ENCODE peak calls at places on chromosomes 2 and 18, in four cellular contexts. V is GM12865, D is SJCRH30, M is GM23248. T is an unnamed sample.

GRCh38 chr2:42978175-42978886 is 185.9 kb upstream of the HAAO start:
- DNase-seq in V (no peak), D (no peak), M (no peak), T (no peak)

GRCh38 chr2:233481368-233482142 is 85.0 kb downstream of the USP40 start:
- DNase-seq in V (no peak), D (no peak), M (no peak), T (no peak)

GRCh38 chr2:239167011-239167673 is 233.7 kb downstream of the HDAC4 start:
- DNase-seq in V (no peak), D (no peak), M (no peak), T (no peak)

GRCh38 chr2:50754514-50754913 is 277.4 kb downstream of the NRXN1 start:
- DNase-seq in V (no peak), D (no peak), M (no peak), T (no peak)

GRCh38 chr2:86201951-86202692 is 2.9 kb downstream of the MRPL35 start:
- DNase-seq in V (no peak), D (no peak), M (peak), T (peak)

GRCh38 chr18:74397572-74397971 is 59.5 kb downstream of the DIPK1C start:
- DNase-seq in V (no peak), D (no peak), M (no peak), T (no peak)

GRCh38 chr2:53513167-53513666 is 254.4 kb upstream of the CHAC2 start:
- DNase-seq in V (no peak), D (no peak), M (no peak), T (no peak)

GRCh38 chr2:85245891-85246290 is 81.9 kb downstream of the TGOLN2 start:
- DNase-seq in V (no peak), D (no peak), M (peak), T (no peak)

GRCh38 chr18:24181806-24182205 is 42.9 kb downstream of the CABYR start:
- DNase-seq in V (no peak), D (no peak), M (peak), T (peak)

GRCh38 chr2:579961-580360 is 97.2 kb downstream of the TMEM18 start:
- DNase-seq in V (no peak), D (no peak), M (no peak), T (no peak)

GRCh38 chr2:216996279-216996845 is 136.5 kb upstream of the TNP1 start:
- DNase-seq in V (no peak), D (no peak), M (no peak), T (peak)

GRCh38 chr2:124323321-124323720 is 298.2 kb downstream of the CNTNAP5 start:
- DNase-seq in V (no peak), D (no peak), M (peak), T (peak)

GRCh38 chr2:8743261-8743660 is 61.4 kb downstream of the ID2 start:
- DNase-seq in V (no peak), D (no peak), M (peak), T (no peak)

GRCh38 chr18:77001041-77001440 is 131.5 kb downstream of the MBP start:
- DNase-seq in V (no peak), D (no peak), M (no peak), T (no peak)

GRCh38 chr2:138502253-138503086 is 900 bp downstream of the SPOPL start:
- DNase-seq in V (peak), D (no peak), M (peak), T (peak)

GRCh38 chr2:171409436-171409971 is 24.3 kb downstream of the METTL8 start:
- DNase-seq in V (no peak), D (peak), M (no peak), T (peak)
- H3K4me3 ChIP-seq in V (no peak), D (peak), M (no peak), T (peak)

GRCh38 chr2:17971531-17971930 is 93.1 kb downstream of the KCNS3 start:
- DNase-seq in V (no peak), D (no peak), M (no peak), T (peak)

GRCh38 chr2:17965196-17965595 is 86.7 kb downstream of the KCNS3 start:
- DNase-seq in V (no peak), D (no peak), M (no peak), T (no peak)

GRCh38 chr2:17969661-17970060 is 91.2 kb downstream of the KCNS3 start:
- DNase-seq in V (no peak), D (no peak), M (no peak), T (no peak)

GRCh38 chr2:17962874-17963273 is 84.4 kb downstream of the KCNS3 start:
- DNase-seq in V (no peak), D (no peak), M (peak), T (peak)

DNA sequence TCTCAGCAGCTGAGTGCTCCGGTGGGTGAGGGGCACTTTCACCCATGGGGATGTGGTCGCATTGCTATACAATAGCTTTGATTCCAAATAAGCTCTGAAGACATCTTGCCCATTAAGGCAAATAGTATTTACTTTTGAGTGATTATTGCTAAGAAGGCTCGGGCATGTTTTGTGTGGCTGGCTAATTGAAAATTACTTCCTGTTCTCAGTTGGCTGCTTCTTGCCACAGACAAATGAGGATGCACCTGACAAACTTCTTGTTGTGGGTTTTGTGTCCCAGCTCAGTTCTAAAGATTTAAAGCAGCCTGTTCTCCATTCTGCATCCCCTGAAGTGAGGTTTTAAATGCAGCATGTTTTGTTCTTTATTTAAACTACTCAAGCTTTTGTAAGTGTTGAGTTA is 88.3 kb downstream of the KCNS3 start:
- DNase-seq in V (peak), D (no peak), M (no peak), T (no peak)
- H3K4me3 ChIP-seq in V (no peak), D (no peak), M (no peak), T (no peak)

DNA sequence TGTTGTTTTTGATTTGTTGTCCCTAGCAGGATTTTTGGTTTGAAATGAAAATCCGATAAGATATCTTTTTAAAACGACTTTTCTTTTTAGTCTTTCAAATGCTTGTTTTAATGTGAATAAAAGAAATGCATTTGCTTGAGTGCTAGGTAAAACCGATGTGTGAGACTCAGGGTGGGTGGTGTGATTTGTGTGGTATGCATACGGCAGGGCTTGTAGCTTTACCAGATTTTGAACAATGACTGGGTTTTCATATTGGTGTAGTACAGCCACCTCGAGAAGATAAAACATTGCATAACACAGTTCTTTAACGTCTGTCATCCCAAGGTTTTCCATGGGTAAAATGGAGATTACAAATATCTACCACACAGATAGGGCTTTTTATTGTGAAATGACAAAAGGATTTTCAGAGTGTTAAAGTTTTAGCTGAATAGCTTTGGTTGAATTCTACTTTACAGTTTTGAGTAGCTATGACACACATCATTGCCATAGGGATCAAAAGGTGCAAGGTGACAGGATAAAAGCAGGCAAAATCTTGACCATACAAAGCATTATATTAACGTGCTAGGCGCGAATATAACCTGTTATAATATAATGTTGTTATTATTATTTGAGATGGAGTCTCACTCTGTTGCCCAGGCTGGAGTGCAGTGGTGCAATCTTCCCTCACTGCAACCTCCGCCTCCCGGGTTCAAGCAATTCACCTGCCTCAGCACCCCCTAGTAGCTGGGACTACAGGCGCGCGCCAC is 824 bp upstream of the ZNF638 start:
- DNase-seq in V (no peak), D (no peak), M (no peak), T (no peak)
- H3K4me3 ChIP-seq in V (peak), D (peak), M (peak), T (peak)

GRCh38 chr2:54946220-54946568 is 104.1 kb downstream of the RTN4 start:
- DNase-seq in V (no peak), D (no peak), M (peak), T (no peak)
- H3K4me3 ChIP-seq in V (no peak), D (no peak), M (no peak), T (peak)

GRCh38 chr18:51151568-51152511 is 45.6 kb downstream of the MEX3C start:
- DNase-seq in V (peak), D (no peak), M (no peak), T (no peak)

GRCh38 chr18:51157215-51157614 is 40.3 kb downstream of the MEX3C start:
- DNase-seq in V (no peak), D (no peak), M (no peak), T (no peak)

GRCh38 chr18:51151185-51151567 is 46.3 kb downstream of the MEX3C start:
- DNase-seq in V (no peak), D (no peak), M (no peak), T (no peak)

GRCh38 chr18:51154664-51155063 is 42.8 kb downstream of the MEX3C start:
- DNase-seq in V (no peak), D (no peak), M (no peak), T (no peak)

GRCh38 chr18:51153659-51154371 is 43.7 kb downstream of the MEX3C start:
- DNase-seq in V (peak), D (peak), M (no peak), T (no peak)
- H3K4me3 ChIP-seq in V (peak), D (peak), M (no peak), T (no peak)

GRCh38 chr2:184599875-184600227 is 1.5 kb downstream of the ZNF804A start:
- DNase-seq in V (no peak), D (no peak), M (peak), T (no peak)
- H3K4me3 ChIP-seq in V (no peak), D (peak), M (peak), T (no peak)

GRCh38 chr18:27120246-27120645 is 64.9 kb downstream of the CHST9 start:
- DNase-seq in V (no peak), D (no peak), M (no peak), T (no peak)

GRCh38 chr18:27121108-27121507 is 64.0 kb downstream of the CHST9 start:
- DNase-seq in V (no peak), D (no peak), M (no peak), T (no peak)

GRCh38 chr18:27118964-27119363 is 66.1 kb downstream of the CHST9 start:
- DNase-seq in V (no peak), D (no peak), M (no peak), T (no peak)

GRCh38 chr18:27130029-27130428 is 55.1 kb downstream of the CHST9 start:
- DNase-seq in V (no peak), D (no peak), M (no peak), T (no peak)

GRCh38 chr18:27124196-27124595 is 60.9 kb downstream of the CHST9 start:
- DNase-seq in V (no peak), D (no peak), M (no peak), T (no peak)
- H3K4me3 ChIP-seq in V (no peak), D (no peak), M (no peak), T (no peak)

T was measured in mesenchymal stem cell.